ENCODE peak calls at places on chromosomes 5 and 9, in seven cellular contexts. One of them, this sample, is unnamed.

GRCh38 chr9:2116073-2116472 is 100.9 kb downstream of the SMARCA2 start:
- DNase-seq in HEK293T: peak; percentile 24
- DNase-seq in HepG2: peak; percentile 7
- DNase-seq in GM12878: no peak
- DNase-seq in WTC11: peak; percentile 55
- DNase-seq in HCT116: peak; percentile 12
- DNase-seq in K562: peak; percentile 7
- DNase-seq in this sample: no peak

GRCh38 chr9:134709512-134710270 is 68.1 kb downstream of the COL5A1 start:
- DNase-seq in HEK293T: no peak
- DNase-seq in HepG2: no peak
- DNase-seq in GM12878: no peak
- DNase-seq in WTC11: no peak
- DNase-seq in HCT116: no peak
- DNase-seq in K562: no peak
- DNase-seq in this sample: no peak

GRCh38 chr5:38148021-38148625 is 110.2 kb upstream of the EGFLAM start:
- DNase-seq in HEK293T: no peak
- DNase-seq in HepG2: peak; percentile 99
- DNase-seq in GM12878: no peak
- DNase-seq in WTC11: no peak
- DNase-seq in HCT116: no peak
- DNase-seq in K562: no peak
- DNase-seq in this sample: no peak

GRCh38 chr5:150616024-150616470 is 24.4 kb upstream of the SYNPO start:
- DNase-seq in HEK293T: no peak
- DNase-seq in HepG2: peak; percentile 70
- DNase-seq in GM12878: no peak
- DNase-seq in WTC11: no peak
- DNase-seq in HCT116: no peak
- DNase-seq in K562: peak; percentile 55
- DNase-seq in this sample: no peak

GRCh38 chr5:76084496-76085285 is 1.5 kb downstream of the SV2C start:
- DNase-seq in HEK293T: peak; percentile 48
- DNase-seq in HepG2: no peak
- DNase-seq in GM12878: no peak
- DNase-seq in WTC11: peak; percentile 44
- DNase-seq in HCT116: no peak
- DNase-seq in K562: peak; percentile 18
- DNase-seq in this sample: peak; percentile 62

GRCh38 chr9:113851359-113851758 is 24.8 kb upstream of the ZNF618 start:
- DNase-seq in HEK293T: no peak
- DNase-seq in HepG2: no peak
- DNase-seq in GM12878: no peak
- DNase-seq in WTC11: no peak
- DNase-seq in HCT116: no peak
- DNase-seq in K562: no peak
- DNase-seq in this sample: no peak

GRCh38 chr9:102354041-102354440 is 615.6 kb upstream of the GRIN3A start:
- DNase-seq in HEK293T: no peak
- DNase-seq in HepG2: no peak
- DNase-seq in GM12878: no peak
- DNase-seq in WTC11: no peak
- DNase-seq in HCT116: no peak
- DNase-seq in K562: no peak
- DNase-seq in this sample: no peak

GRCh38 chr5:59464969-59465368 is 428.6 kb downstream of the PDE4D start:
- DNase-seq in HEK293T: no peak
- DNase-seq in HepG2: no peak
- DNase-seq in GM12878: no peak
- DNase-seq in WTC11: no peak
- DNase-seq in HCT116: no peak
- DNase-seq in K562: no peak
- DNase-seq in this sample: no peak

GRCh38 chr5:44945743-44946142 is 137.0 kb downstream of the MRPS30 start:
- DNase-seq in HEK293T: no peak
- DNase-seq in HepG2: no peak
- DNase-seq in GM12878: no peak
- DNase-seq in WTC11: no peak
- DNase-seq in HCT116: no peak
- DNase-seq in K562: no peak
- DNase-seq in this sample: no peak

GRCh38 chr9:20811872-20812271 is 127.8 kb downstream of the FOCAD start:
- DNase-seq in HEK293T: no peak
- DNase-seq in HepG2: no peak
- DNase-seq in GM12878: no peak
- DNase-seq in WTC11: no peak
- DNase-seq in HCT116: no peak
- DNase-seq in K562: no peak
- DNase-seq in this sample: no peak

GRCh38 chr9:73143606-73144328 is 7.9 kb upstream of the ANXA1 start:
- DNase-seq in HEK293T: no peak
- DNase-seq in HepG2: no peak
- DNase-seq in GM12878: no peak
- DNase-seq in WTC11: no peak
- DNase-seq in HCT116: peak; percentile 68
- DNase-seq in K562: no peak
- DNase-seq in this sample: no peak

GRCh38 chr5:19608434-19608833 is 379.6 kb downstream of the CDH18 start:
- DNase-seq in HEK293T: no peak
- DNase-seq in HepG2: no peak
- DNase-seq in GM12878: no peak
- DNase-seq in WTC11: no peak
- DNase-seq in HCT116: no peak
- DNase-seq in K562: no peak
- DNase-seq in this sample: no peak

GRCh38 chr5:84450617-84451414 is 66.1 kb upstream of the EDIL3 start:
- DNase-seq in HEK293T: no peak
- DNase-seq in HepG2: no peak
- DNase-seq in GM12878: no peak
- DNase-seq in WTC11: no peak
- DNase-seq in HCT116: no peak
- DNase-seq in K562: no peak
- DNase-seq in this sample: no peak

GRCh38 chr5:80569961-80570786 is at the start of gene ANKRD34B:
- DNase-seq in HEK293T: peak; percentile 72
- DNase-seq in HepG2: no peak
- DNase-seq in GM12878: no peak
- DNase-seq in WTC11: peak; percentile 80
- DNase-seq in HCT116: no peak
- DNase-seq in K562: peak; percentile 14
- DNase-seq in this sample: peak; percentile 81

GRCh38 chr9:118058227-118058626 is 354.0 kb downstream of the TLR4 start:
- DNase-seq in HEK293T: no peak
- DNase-seq in HepG2: no peak
- DNase-seq in GM12878: no peak
- DNase-seq in WTC11: no peak
- DNase-seq in HCT116: no peak
- DNase-seq in K562: no peak
- DNase-seq in this sample: no peak

GRCh38 chr5:864492-865167 is 13.8 kb upstream of the ZDHHC11 start:
- DNase-seq in HEK293T: no peak
- DNase-seq in HepG2: no peak
- DNase-seq in GM12878: no peak
- DNase-seq in WTC11: no peak
- DNase-seq in HCT116: no peak
- DNase-seq in K562: peak; percentile 12
- DNase-seq in this sample: no peak

GRCh38 chr9:130668196-130668595 is 3.8 kb downstream of the PRDM12 start:
- DNase-seq in HEK293T: no peak
- DNase-seq in HepG2: no peak
- DNase-seq in GM12878: no peak
- DNase-seq in WTC11: no peak
- DNase-seq in HCT116: no peak
- DNase-seq in K562: no peak
- DNase-seq in this sample: no peak

GRCh38 chr5:146081685-146082084 is 23.7 kb downstream of the PLAC8L1 start:
- DNase-seq in HEK293T: no peak
- DNase-seq in HepG2: no peak
- DNase-seq in GM12878: no peak
- DNase-seq in WTC11: no peak
- DNase-seq in HCT116: no peak
- DNase-seq in K562: no peak
- DNase-seq in this sample: no peak

GRCh38 chr5:175706499-175706898 is 48.6 kb downstream of the HRH2 start:
- DNase-seq in HEK293T: no peak
- DNase-seq in HepG2: peak; percentile 82
- DNase-seq in GM12878: no peak
- DNase-seq in WTC11: no peak
- DNase-seq in HCT116: no peak
- DNase-seq in K562: no peak
- DNase-seq in this sample: no peak

GRCh38 chr5:167295686-167296015 is 995.8 kb upstream of the WWC1 start:
- DNase-seq in HEK293T: no peak
- DNase-seq in HepG2: no peak
- DNase-seq in GM12878: no peak
- DNase-seq in WTC11: no peak
- DNase-seq in HCT116: no peak
- DNase-seq in K562: no peak
- DNase-seq in this sample: no peak

GRCh38 chr9:115591584-115591984 is 473.6 kb upstream of the TNC start:
- DNase-seq in HEK293T: peak; percentile 69
- DNase-seq in HepG2: peak; percentile 74
- DNase-seq in GM12878: peak; percentile 5
- DNase-seq in WTC11: peak; percentile 47
- DNase-seq in HCT116: peak; percentile 84
- DNase-seq in K562: peak; percentile 10
- DNase-seq in this sample: peak; percentile 48

GRCh38 chr5:140235776-140236558 is 61.0 kb downstream of the CYSTM1 start:
- DNase-seq in HEK293T: no peak
- DNase-seq in HepG2: peak; percentile 48
- DNase-seq in GM12878: no peak
- DNase-seq in WTC11: no peak
- DNase-seq in HCT116: no peak
- DNase-seq in K562: no peak
- DNase-seq in this sample: no peak

GRCh38 chr5:616342-617039 is 4.4 kb downstream of the CEP72 start:
- DNase-seq in HEK293T: no peak
- DNase-seq in HepG2: no peak
- DNase-seq in GM12878: no peak
- DNase-seq in WTC11: no peak
- DNase-seq in HCT116: no peak
- DNase-seq in K562: peak; percentile 40
- DNase-seq in this sample: no peak

GRCh38 chr5:179201986-179202385 is 141.8 kb downstream of the ZNF354C start:
- DNase-seq in HEK293T: no peak
- DNase-seq in HepG2: no peak
- DNase-seq in GM12878: no peak
- DNase-seq in WTC11: no peak
- DNase-seq in HCT116: no peak
- DNase-seq in K562: no peak
- DNase-seq in this sample: no peak

GRCh38 chr5:72785796-72786195 is 30.7 kb upstream of the TNPO1 start:
- DNase-seq in HEK293T: no peak
- DNase-seq in HepG2: no peak
- DNase-seq in GM12878: no peak
- DNase-seq in WTC11: no peak
- DNase-seq in HCT116: no peak
- DNase-seq in K562: no peak
- DNase-seq in this sample: no peak

GRCh38 chr5:150243590-150243989 is 46.0 kb downstream of the CAMK2A start:
- DNase-seq in HEK293T: no peak
- DNase-seq in HepG2: no peak
- DNase-seq in GM12878: no peak
- DNase-seq in WTC11: no peak
- DNase-seq in HCT116: no peak
- DNase-seq in K562: no peak
- DNase-seq in this sample: no peak

GRCh38 chr9:99222416-99223280 is 566 bp downstream of the SEC61B start:
- DNase-seq in HEK293T: no peak
- DNase-seq in HepG2: no peak
- DNase-seq in GM12878: no peak
- DNase-seq in WTC11: no peak
- DNase-seq in HCT116: no peak
- DNase-seq in K562: no peak
- DNase-seq in this sample: no peak

GRCh38 chr9:113463418-113464285 is at the start of gene RGS3:
- DNase-seq in HEK293T: no peak
- DNase-seq in HepG2: peak; percentile 66
- DNase-seq in GM12878: no peak
- DNase-seq in WTC11: peak; percentile 86
- DNase-seq in HCT116: peak; percentile 42
- DNase-seq in K562: peak; percentile 48
- DNase-seq in this sample: peak; percentile 34

GRCh38 chr9:130263601-130264413 is 1.8 kb upstream of the HMCN2 start:
- DNase-seq in HEK293T: no peak
- DNase-seq in HepG2: no peak
- DNase-seq in GM12878: no peak
- DNase-seq in WTC11: no peak
- DNase-seq in HCT116: peak; percentile 10
- DNase-seq in K562: no peak
- DNase-seq in this sample: no peak

GRCh38 chr5:43020294-43020711 is 19.8 kb downstream of the ANXA2R start:
- DNase-seq in HEK293T: no peak
- DNase-seq in HepG2: peak; percentile 23
- DNase-seq in GM12878: no peak
- DNase-seq in WTC11: peak; percentile 46
- DNase-seq in HCT116: no peak
- DNase-seq in K562: no peak
- DNase-seq in this sample: no peak
- TF ChIP-seq SP1 in HEK293T: no peak
- TF ChIP-seq SP1 in HepG2: no peak
- TF ChIP-seq SP1 in GM12878: no peak
- TF ChIP-seq SP1 in WTC11: no peak
- TF ChIP-seq SP1 in HCT116: no peak
- TF ChIP-seq SP1 in K562: no peak
- TF ChIP-seq SP1 in this sample: no peak

GRCh38 chr9:87436694-87437093 is 61.0 kb upstream of the DAPK1 start:
- DNase-seq in HEK293T: no peak
- DNase-seq in HepG2: no peak
- DNase-seq in GM12878: no peak
- DNase-seq in WTC11: no peak
- DNase-seq in HCT116: no peak
- DNase-seq in K562: no peak
- DNase-seq in this sample: no peak
- TF ChIP-seq SP1 in HEK293T: no peak
- TF ChIP-seq SP1 in HepG2: no peak
- TF ChIP-seq SP1 in GM12878: no peak
- TF ChIP-seq SP1 in WTC11: no peak
- TF ChIP-seq SP1 in HCT116: no peak
- TF ChIP-seq SP1 in K562: no peak
- TF ChIP-seq SP1 in this sample: no peak

GRCh38 chr9:136054146-136054545 is 40.9 kb downstream of the NACC2 start:
- DNase-seq in HEK293T: no peak
- DNase-seq in HepG2: no peak
- DNase-seq in GM12878: no peak
- DNase-seq in WTC11: no peak
- DNase-seq in HCT116: no peak
- DNase-seq in K562: no peak
- DNase-seq in this sample: no peak
- TF ChIP-seq SP1 in HEK293T: no peak
- TF ChIP-seq SP1 in HepG2: no peak
- TF ChIP-seq SP1 in GM12878: no peak
- TF ChIP-seq SP1 in WTC11: no peak
- TF ChIP-seq SP1 in HCT116: no peak
- TF ChIP-seq SP1 in K562: no peak
- TF ChIP-seq SP1 in this sample: no peak

DNA sequence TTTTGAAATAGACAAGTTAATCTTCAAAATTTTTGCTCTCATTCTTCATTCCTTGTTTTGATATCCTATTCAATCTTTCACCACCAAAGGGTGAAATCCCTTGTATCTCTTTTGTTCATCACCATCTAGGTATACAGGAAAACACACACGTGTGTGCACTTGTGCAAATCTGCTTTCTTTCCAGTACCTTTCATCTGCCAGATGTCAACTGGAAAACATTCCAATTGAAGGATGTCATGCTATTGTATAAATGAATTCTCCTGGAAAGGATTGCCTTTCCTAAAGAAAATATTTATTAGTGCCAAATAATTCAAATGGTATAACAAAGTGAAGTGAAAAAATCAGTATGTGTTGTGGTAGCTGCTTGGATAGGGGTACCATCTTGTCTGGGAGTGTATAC is 123.7 kb downstream of the RANBP17 start:
- DNase-seq in HEK293T: no peak
- DNase-seq in HepG2: no peak
- DNase-seq in GM12878: no peak
- DNase-seq in WTC11: no peak
- DNase-seq in HCT116: no peak
- DNase-seq in K562: no peak
- DNase-seq in this sample: no peak
- TF ChIP-seq SP1 in HEK293T: no peak
- TF ChIP-seq SP1 in HepG2: no peak
- TF ChIP-seq SP1 in GM12878: no peak
- TF ChIP-seq SP1 in WTC11: no peak
- TF ChIP-seq SP1 in HCT116: no peak
- TF ChIP-seq SP1 in K562: no peak
- TF ChIP-seq SP1 in this sample: no peak